ENCODE peak calls at places on chromosomes 6 and 20, in seven cellular contexts. H, C, V, O, F, W and E are unnamed samples.

GRCh38 chr6:118876201-118876600 is 17.8 kb upstream of the ASF1A start:
- DNase-seq in H (peak; percentile 55), C (no peak), V (no peak), O (no peak), F (no peak), W (no peak), E (peak; percentile 9)

GRCh38 chr20:4234128-4234527 is 218.8 kb upstream of the RNF24 start:
- DNase-seq in H (peak; percentile 76), C (no peak), V (no peak), O (no peak), F (no peak), W (no peak), E (no peak)

GRCh38 chr6:26020983-26021349 is 58.4 kb downstream of the TRIM38 start:
- DNase-seq in H (peak; percentile 74), C (no peak), V (no peak), O (peak; percentile 73), F (peak; percentile 63), W (peak; percentile 78), E (peak; percentile 86)

GRCh38 chr6:69180361-69181067 is 545.4 kb downstream of the ADGRB3 start:
- DNase-seq in H (no peak), C (no peak), V (no peak), O (no peak), F (no peak), W (peak; percentile 14), E (no peak)

GRCh38 chr6:143734641-143735063 is 56.9 kb downstream of the PHACTR2 start:
- DNase-seq in H (no peak), C (no peak), V (no peak), O (no peak), F (no peak), W (no peak), E (no peak)

GRCh38 chr6:35754452-35755321 is 17.9 kb downstream of the ARMC12 start:
- DNase-seq in H (peak; percentile 45), C (no peak), V (no peak), O (no peak), F (no peak), W (no peak), E (no peak)

GRCh38 chr6:8269856-8270454 is 165.4 kb downstream of the SLC35B3 start:
- DNase-seq in H (no peak), C (no peak), V (no peak), O (no peak), F (no peak), W (no peak), E (no peak)

GRCh38 chr6:106257195-106257594 is 68.4 kb downstream of the ATG5 start:
- DNase-seq in H (peak; percentile 63), C (no peak), V (no peak), O (no peak), F (no peak), W (no peak), E (no peak)

GRCh38 chr20:13200767-13201500 is 20.1 kb upstream of the ISM1 start:
- DNase-seq in H (no peak), C (peak; percentile 34), V (peak; percentile 18), O (no peak), F (peak; percentile 70), W (no peak), E (no peak)

GRCh38 chr20:35253010-35253409 is 24.9 kb downstream of the MMP24OS start:
- DNase-seq in H (no peak), C (no peak), V (no peak), O (no peak), F (no peak), W (no peak), E (no peak)

GRCh38 chr6:143741480-143741879 is 63.7 kb downstream of the PHACTR2 start:
- DNase-seq in H (no peak), C (no peak), V (no peak), O (no peak), F (no peak), W (no peak), E (no peak)

GRCh38 chr6:125477849-125478248 is 176.1 kb upstream of the HDDC2 start:
- DNase-seq in H (no peak), C (no peak), V (peak; percentile 63), O (no peak), F (no peak), W (no peak), E (peak; percentile 19)

GRCh38 chr6:168274046-168274952 is 45.3 kb downstream of the DACT2 start:
- DNase-seq in H (no peak), C (peak; percentile 48), V (peak; percentile 23), O (no peak), F (no peak), W (no peak), E (no peak)

GRCh38 chr6:117531346-117531745 is 48.9 kb downstream of the DCBLD1 start:
- DNase-seq in H (no peak), C (no peak), V (peak; percentile 31), O (no peak), F (no peak), W (no peak), E (no peak)

GRCh38 chr6:34953084-34954025 is 64.3 kb downstream of the ANKS1A start:
- DNase-seq in H (peak; percentile 80), C (no peak), V (peak; percentile 31), O (no peak), F (no peak), W (peak; percentile 65), E (peak; percentile 91)

DNA sequence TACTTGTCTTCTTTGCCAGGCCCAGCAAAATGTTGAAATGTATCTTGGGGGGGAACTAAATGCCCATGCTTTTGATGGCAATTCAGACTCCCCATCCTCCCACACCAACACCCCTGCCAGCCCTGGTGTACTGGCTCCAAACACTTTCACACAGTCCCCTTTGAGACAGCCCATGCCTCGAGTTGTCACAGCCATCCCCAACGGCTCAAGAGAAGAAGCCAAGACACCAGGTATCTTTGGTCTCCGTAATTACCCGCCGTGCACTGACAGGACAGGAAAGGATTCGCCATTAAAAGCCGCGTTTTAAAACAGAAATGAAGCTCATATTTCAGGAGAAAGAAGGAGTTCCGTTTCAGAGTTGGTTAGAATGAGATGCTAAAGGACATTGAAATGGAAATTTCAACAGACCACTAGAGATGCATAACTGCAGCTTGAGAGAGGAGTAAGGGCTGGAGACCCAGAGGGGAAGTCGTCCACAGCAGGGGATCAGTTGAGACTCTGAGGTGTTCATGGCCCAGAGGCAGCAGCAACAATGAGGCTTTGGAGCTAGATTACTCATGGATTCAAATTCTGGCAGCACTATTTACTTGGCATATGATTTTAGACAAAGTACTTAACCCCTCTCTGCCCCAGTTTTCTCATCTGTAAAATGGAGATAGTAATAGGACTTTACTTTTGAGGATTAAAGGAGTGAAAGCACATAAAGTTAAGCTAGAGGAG is 63.5 kb upstream of the ADGRF1 start:
- DNase-seq in H (no peak), C (peak; percentile 61), V (peak; percentile 85), O (no peak), F (no peak), W (no peak), E (no peak)
- H2BK120ac ChIP-seq in H (no peak overlapping the region), C (no peak overlapping the region), V (peak overlapping the region; percentile 3), O (peak overlapping the region; percentile 73), F (no peak overlapping the region), W (peak overlapping the region; percentile 97), E (no peak overlapping the region)

DNA sequence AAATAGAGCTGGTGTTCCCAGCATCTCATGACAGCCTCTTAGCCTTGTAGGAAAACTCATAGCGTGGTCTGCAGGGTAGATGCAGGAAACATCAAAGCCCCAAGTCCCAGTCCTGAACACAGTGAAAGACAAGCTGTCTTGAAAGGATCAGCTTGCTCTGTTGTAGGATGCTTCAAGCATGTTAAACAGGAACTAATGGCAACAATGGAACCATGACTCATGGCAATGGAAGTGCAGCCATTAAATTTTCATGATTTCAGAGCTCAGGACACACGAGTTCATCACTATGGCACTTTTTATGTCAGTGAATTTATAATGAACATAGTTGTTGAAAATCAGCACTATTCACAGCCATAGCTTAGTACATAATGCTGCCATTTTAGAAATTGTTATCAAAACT is 367.7 kb downstream of the KIF16B start:
- DNase-seq in H (no peak), C (no peak), V (no peak), O (no peak), F (no peak), W (peak; percentile 19), E (no peak)
- H2BK120ac ChIP-seq in H (no peak overlapping the region), C (no peak overlapping the region), V (no peak overlapping the region), O (no peak overlapping the region), F (no peak overlapping the region), W (no peak overlapping the region), E (no peak overlapping the region)

GRCh38 chr20:53466279-53466678 is 127.4 kb downstream of the ZNF217 start:
- DNase-seq in H (no peak), C (no peak), V (no peak), O (no peak), F (no peak), W (no peak), E (no peak)
- H2BK120ac ChIP-seq in H (no peak overlapping the region), C (no peak overlapping the region), V (no peak overlapping the region), O (no peak overlapping the region), F (no peak overlapping the region), W (no peak overlapping the region), E (no peak overlapping the region)

GRCh38 chr6:170030284-170031095 is 260.4 kb downstream of the DLL1 start:
- DNase-seq in H (no peak), C (no peak), V (no peak), O (no peak), F (no peak), W (no peak), E (no peak)

GRCh38 chr6:170031096-170031471 is 259.8 kb downstream of the DLL1 start:
- DNase-seq in H (no peak), C (no peak), V (no peak), O (no peak), F (no peak), W (no peak), E (peak; percentile 58)

GRCh38 chr6:170028629-170029345 is 262.1 kb downstream of the DLL1 start:
- DNase-seq in H (no peak), C (no peak), V (no peak), O (no peak), F (no peak), W (no peak), E (no peak)

GRCh38 chr6:170031684-170032121 is 259.2 kb downstream of the DLL1 start:
- DNase-seq in H (no peak), C (no peak), V (no peak), O (no peak), F (no peak), W (no peak), E (no peak)

GRCh38 chr6:170029416-170030283 is 261.2 kb downstream of the DLL1 start:
- DNase-seq in H (no peak), C (no peak), V (no peak), O (no peak), F (no peak), W (no peak), E (no peak)
- H2BK120ac ChIP-seq in H (no peak overlapping the region), C (no peak overlapping the region), V (no peak overlapping the region), O (no peak overlapping the region), F (no peak overlapping the region), W (no peak overlapping the region), E (no peak overlapping the region)

GRCh38 chr20:44585042-44585968 is 2.9 kb downstream of the PKIG start:
- DNase-seq in H (no peak), C (no peak), V (no peak), O (no peak), F (no peak), W (peak; percentile 32), E (no peak)
- H2BK120ac ChIP-seq in H (peak overlapping the region; percentile 22), C (no peak overlapping the region), V (no peak overlapping the region), O (no peak overlapping the region), F (no peak overlapping the region), W (no peak overlapping the region), E (no peak overlapping the region)

DNA sequence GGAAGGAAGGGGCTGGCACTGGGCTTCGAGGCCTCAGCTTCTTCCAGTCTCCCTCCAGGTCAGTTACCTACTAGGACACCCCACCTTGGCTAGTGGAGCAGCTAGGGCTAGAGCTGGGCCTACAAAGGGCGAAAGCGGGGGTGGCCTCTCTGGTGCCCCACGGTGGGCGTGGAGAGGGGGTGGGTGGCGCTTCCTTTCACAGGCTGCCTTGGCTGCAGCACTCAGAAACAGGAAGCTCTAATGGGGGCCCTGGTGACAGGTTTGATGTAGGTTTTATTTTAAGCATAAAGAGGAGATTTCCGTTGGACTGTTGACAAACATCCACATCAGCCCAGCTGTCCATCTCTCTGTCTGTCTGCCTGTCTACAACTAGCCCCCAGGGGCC is 13.4 kb downstream of the FAM110A start:
- DNase-seq in H (no peak), C (no peak), V (no peak), O (no peak), F (no peak), W (no peak), E (no peak)
- H2BK120ac ChIP-seq in H (no peak overlapping the region), C (no peak overlapping the region), V (no peak overlapping the region), O (no peak overlapping the region), F (no peak overlapping the region), W (no peak overlapping the region), E (no peak overlapping the region)